ENCODE peak calls at places on chromosomes 4 and X, in five cellular contexts. One of them, this sample, is unnamed.

GRCh38 chr4:182807346-182807745 is 109.8 kb downstream of the DCTD start:
- DNase-seq in MM.1S: no peak
- DNase-seq in fibroblast of lung: no peak
- DNase-seq in OCI-LY7: no peak
- DNase-seq in GM23248: peak
- DNase-seq in this sample: no peak

GRCh38 chr4:128286474-128287158 is 997 bp downstream of the PGRMC2 start:
- DNase-seq in fibroblast of lung: peak
- DNase-seq in MM.1S: peak
- DNase-seq in OCI-LY7: peak
- DNase-seq in GM23248: peak
- DNase-seq in this sample: peak

GRCh38 chr4:47462799-47463234 is 685 bp downstream of the COMMD8 start:
- DNase-seq in OCI-LY7: peak
- DNase-seq in fibroblast of lung: peak
- DNase-seq in GM23248: peak
- DNase-seq in MM.1S: peak
- DNase-seq in this sample: no peak

GRCh38 chr4:44186850-44187246 is 261.8 kb downstream of the KCTD8 start:
- DNase-seq in OCI-LY7: no peak
- DNase-seq in MM.1S: no peak
- DNase-seq in GM23248: no peak
- DNase-seq in fibroblast of lung: peak
- DNase-seq in this sample: peak

GRCh38 chr4:78336093-78336943 is 215.3 kb upstream of the ANXA3 start:
- DNase-seq in GM23248: peak
- DNase-seq in fibroblast of lung: peak
- DNase-seq in OCI-LY7: no peak
- DNase-seq in MM.1S: no peak
- DNase-seq in this sample: peak

GRCh38 chr4:170476351-170476750 is 386.6 kb upstream of the AADAT start:
- DNase-seq in fibroblast of lung: no peak
- DNase-seq in MM.1S: no peak
- DNase-seq in OCI-LY7: no peak
- DNase-seq in GM23248: peak
- DNase-seq in this sample: no peak

GRCh38 chr4:136841526-136841925 is 690.8 kb downstream of the PCDH18 start:
- DNase-seq in fibroblast of lung: no peak
- DNase-seq in OCI-LY7: no peak
- DNase-seq in GM23248: no peak
- DNase-seq in MM.1S: peak
- DNase-seq in this sample: no peak

GRCh38 chrX:96843566-96843965 is 40.1 kb upstream of the RPA4 start:
- DNase-seq in MM.1S: no peak
- DNase-seq in GM23248: no peak
- DNase-seq in OCI-LY7: no peak
- DNase-seq in fibroblast of lung: peak
- DNase-seq in this sample: no peak

GRCh38 chrX:2500091-2500680 is 590 bp downstream of the DHRSX start:
- DNase-seq in GM23248: peak
- DNase-seq in MM.1S: peak
- DNase-seq in OCI-LY7: peak
- DNase-seq in fibroblast of lung: peak
- DNase-seq in this sample: peak

GRCh38 chr4:75672461-75673026 is 667 bp downstream of the G3BP2 start:
- DNase-seq in GM23248: peak
- DNase-seq in MM.1S: peak
- DNase-seq in OCI-LY7: peak
- DNase-seq in fibroblast of lung: peak
- DNase-seq in this sample: peak

GRCh38 chr4:2047031-2047660 is 12.0 kb upstream of the NAT8L start:
- DNase-seq in OCI-LY7: no peak
- DNase-seq in fibroblast of lung: no peak
- DNase-seq in GM23248: no peak
- DNase-seq in MM.1S: no peak
- DNase-seq in this sample: no peak

GRCh38 chr4:121070696-121071639 is 1.4 kb downstream of the NDNF start:
- DNase-seq in OCI-LY7: no peak
- DNase-seq in fibroblast of lung: peak
- DNase-seq in MM.1S: peak
- DNase-seq in GM23248: peak
- DNase-seq in this sample: no peak

GRCh38 chr4:78032446-78032845 is 24.7 kb upstream of the FRAS1 start:
- DNase-seq in fibroblast of lung: no peak
- DNase-seq in MM.1S: no peak
- DNase-seq in GM23248: no peak
- DNase-seq in OCI-LY7: peak
- DNase-seq in this sample: no peak

GRCh38 chrX:19811807-19812604 is 75.4 kb downstream of the SH3KBP1 start:
- DNase-seq in OCI-LY7: peak
- DNase-seq in fibroblast of lung: peak
- DNase-seq in GM23248: peak
- DNase-seq in MM.1S: no peak
- DNase-seq in this sample: peak

GRCh38 chrX:148448686-148449085 is 51.7 kb upstream of the AFF2 start:
- DNase-seq in GM23248: no peak
- DNase-seq in OCI-LY7: no peak
- DNase-seq in fibroblast of lung: no peak
- DNase-seq in MM.1S: no peak
- DNase-seq in this sample: no peak

GRCh38 chr4:48683784-48684666 is 96.1 kb downstream of the FRYL start:
- DNase-seq in fibroblast of lung: peak
- DNase-seq in MM.1S: peak
- DNase-seq in GM23248: no peak
- DNase-seq in OCI-LY7: peak
- DNase-seq in this sample: peak

GRCh38 chr4:122576261-122577188 is 44.3 kb downstream of the IL21 start:
- DNase-seq in MM.1S: peak
- DNase-seq in GM23248: peak
- DNase-seq in fibroblast of lung: peak
- DNase-seq in OCI-LY7: peak
- DNase-seq in this sample: no peak

GRCh38 chr4:81207793-81208192 is 7.2 kb downstream of the PRKG2 start:
- DNase-seq in GM23248: peak
- DNase-seq in OCI-LY7: no peak
- DNase-seq in fibroblast of lung: peak
- DNase-seq in MM.1S: no peak
- DNase-seq in this sample: peak

GRCh38 chrX:107272431-107272921 is 66.1 kb downstream of the DNAAF6 start:
- DNase-seq in OCI-LY7: no peak
- DNase-seq in fibroblast of lung: no peak
- DNase-seq in GM23248: no peak
- DNase-seq in MM.1S: no peak
- DNase-seq in this sample: no peak

GRCh38 chr4:151854731-151855130 is 93.9 kb upstream of the GATB start:
- DNase-seq in GM23248: peak
- DNase-seq in MM.1S: no peak
- DNase-seq in fibroblast of lung: peak
- DNase-seq in OCI-LY7: no peak
- DNase-seq in this sample: peak
- H2AFZ ChIP-seq in GM23248: no peak
- H2AFZ ChIP-seq in MM.1S: no peak
- H2AFZ ChIP-seq in fibroblast of lung: no peak
- H2AFZ ChIP-seq in OCI-LY7: no peak
- H2AFZ ChIP-seq in this sample: no peak

GRCh38 chr4:188455353-188455752 is 316.1 kb downstream of the TRIML1 start:
- DNase-seq in GM23248: no peak
- DNase-seq in MM.1S: no peak
- DNase-seq in fibroblast of lung: no peak
- DNase-seq in OCI-LY7: no peak
- DNase-seq in this sample: no peak
- H3K4me2 ChIP-seq in GM23248: no peak
- H3K4me2 ChIP-seq in MM.1S: no peak
- H3K4me2 ChIP-seq in fibroblast of lung: no peak
- H3K4me2 ChIP-seq in OCI-LY7: no peak
- H3K4me2 ChIP-seq in this sample: no peak

GRCh38 chr4:117623321-117623720 is 411.0 kb upstream of the NDST3 start:
- DNase-seq in MM.1S: no peak
- DNase-seq in fibroblast of lung: peak
- DNase-seq in GM23248: no peak
- DNase-seq in OCI-LY7: no peak
- DNase-seq in this sample: peak

GRCh38 chr4:117621673-117622072 is 412.6 kb upstream of the NDST3 start:
- DNase-seq in OCI-LY7: no peak
- DNase-seq in GM23248: no peak
- DNase-seq in fibroblast of lung: no peak
- DNase-seq in MM.1S: no peak
- DNase-seq in this sample: no peak

DNA sequence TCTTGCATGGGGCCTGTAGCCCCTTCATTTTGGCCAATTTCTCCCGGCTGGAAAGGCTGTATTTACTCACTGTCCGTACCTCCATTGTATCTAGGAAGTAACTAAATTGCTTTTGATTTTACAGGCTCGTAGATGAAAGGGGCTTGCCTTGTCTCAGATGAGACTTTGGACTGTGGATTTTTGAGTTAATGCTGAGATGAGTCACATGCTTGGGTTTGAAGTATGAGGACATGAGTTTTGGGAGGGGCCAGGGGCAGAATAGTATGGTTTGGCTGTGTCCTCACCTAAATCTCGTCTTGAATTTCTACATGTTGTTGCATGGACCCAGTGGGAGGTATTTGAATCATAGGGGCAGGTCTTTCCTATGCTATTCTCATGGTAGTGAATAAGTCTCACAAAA is 407.6 kb upstream of the NDST3 start:
- DNase-seq in GM23248: no peak
- DNase-seq in OCI-LY7: no peak
- DNase-seq in fibroblast of lung: no peak
- DNase-seq in MM.1S: no peak
- DNase-seq in this sample: no peak
- H2AFZ ChIP-seq in GM23248: no peak
- H2AFZ ChIP-seq in OCI-LY7: no peak
- H2AFZ ChIP-seq in fibroblast of lung: no peak
- H2AFZ ChIP-seq in MM.1S: no peak
- H2AFZ ChIP-seq in this sample: no peak

DNA sequence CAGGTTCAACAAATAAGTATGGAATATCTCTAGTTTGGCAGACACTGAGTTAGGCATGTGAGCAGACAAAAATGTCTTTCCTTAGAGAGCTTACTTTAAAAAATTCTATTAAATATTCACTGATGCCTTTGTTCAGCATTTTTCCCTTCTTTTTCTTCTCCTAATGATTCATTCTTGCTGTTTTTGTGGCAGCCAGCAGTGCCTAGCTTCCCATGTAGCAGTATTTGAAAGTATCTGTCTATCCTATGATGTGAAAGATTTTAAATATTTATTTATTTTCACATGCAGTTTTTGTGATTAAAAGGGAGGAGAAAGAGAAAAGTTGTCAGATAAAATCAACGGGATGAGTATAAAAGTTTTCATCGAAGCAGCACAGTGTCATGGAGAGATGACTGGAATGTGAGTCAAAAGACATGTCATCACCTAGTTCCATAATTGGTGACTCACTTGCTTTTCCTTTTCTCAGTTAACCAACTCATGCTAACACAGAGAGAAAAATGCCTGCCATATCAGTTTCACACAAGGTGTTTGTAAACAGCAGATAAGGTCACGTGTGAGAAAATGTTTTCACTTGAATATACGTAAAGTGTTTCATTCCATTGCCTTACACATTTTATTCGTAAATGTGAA is 69.8 kb downstream of the BMPR1B start:
- DNase-seq in MM.1S: no peak
- DNase-seq in OCI-LY7: no peak
- DNase-seq in GM23248: peak
- DNase-seq in fibroblast of lung: peak
- DNase-seq in this sample: peak
- H3K4me2 ChIP-seq in MM.1S: no peak
- H3K4me2 ChIP-seq in OCI-LY7: no peak
- H3K4me2 ChIP-seq in GM23248: peak
- H3K4me2 ChIP-seq in fibroblast of lung: peak
- H3K4me2 ChIP-seq in this sample: peak

DNA sequence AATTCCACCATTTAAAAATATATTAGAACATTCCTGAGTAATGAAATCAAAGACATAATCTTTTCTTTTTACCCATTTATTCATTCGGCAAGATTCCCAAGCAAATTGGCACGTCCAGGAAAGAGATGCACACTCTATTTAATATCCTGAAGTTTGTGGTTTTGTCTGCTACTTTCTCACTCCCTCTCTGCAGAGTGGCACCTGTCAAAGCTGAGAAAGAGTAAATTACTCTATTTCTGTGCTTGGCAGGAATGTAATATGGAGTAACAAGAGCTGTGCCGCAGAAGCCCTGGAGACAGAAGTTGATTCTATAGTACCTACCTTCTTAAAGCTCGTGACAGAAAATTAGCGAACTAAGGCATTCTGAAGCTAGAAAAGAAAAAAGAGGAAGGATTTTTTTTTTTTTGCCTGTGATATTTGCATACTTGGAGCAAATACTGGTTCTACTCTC is 5.5 kb downstream of the GSTCD start:
- DNase-seq in OCI-LY7: peak
- DNase-seq in fibroblast of lung: peak
- DNase-seq in MM.1S: peak
- DNase-seq in GM23248: peak
- DNase-seq in this sample: peak
- H2AFZ ChIP-seq in OCI-LY7: no peak
- H2AFZ ChIP-seq in fibroblast of lung: no peak
- H2AFZ ChIP-seq in MM.1S: peak
- H2AFZ ChIP-seq in GM23248: peak
- H2AFZ ChIP-seq in this sample: peak